ENCODE peak calls at places on chromosomes 4 and X, in ten cellular contexts. One of them, this sample, is unnamed.

GRCh38 chrX:29699214-29699613 is 516.1 kb upstream of the MAGEB2 start:
- DNase-seq in thoracic aorta: no peak
- DNase-seq in PC-3: peak; percentile 17
- DNase-seq in BE2C: no peak
- DNase-seq in fibroblast of lung: peak; percentile 18
- DNase-seq in hepatocyte: no peak
- DNase-seq in body of pancreas: no peak
- DNase-seq in kidney: no peak
- DNase-seq in lower leg skin: no peak
- DNase-seq in heart left ventricle: no peak
- DNase-seq in this sample: no peak

GRCh38 chr4:145480257-145480656 is 1.4 kb upstream of the SMAD1 start:
- DNase-seq in thoracic aorta: no peak
- DNase-seq in PC-3: peak; percentile 27
- DNase-seq in BE2C: no peak
- DNase-seq in fibroblast of lung: no peak
- DNase-seq in hepatocyte: no peak
- DNase-seq in body of pancreas: no peak
- DNase-seq in kidney: no peak
- DNase-seq in lower leg skin: no peak
- DNase-seq in heart left ventricle: no peak
- DNase-seq in this sample: no peak

GRCh38 chr4:85491527-85491926 is 16.6 kb downstream of the ARHGAP24 start:
- DNase-seq in thoracic aorta: no peak
- DNase-seq in PC-3: no peak
- DNase-seq in BE2C: peak; percentile 77
- DNase-seq in fibroblast of lung: no peak
- DNase-seq in hepatocyte: no peak
- DNase-seq in body of pancreas: no peak
- DNase-seq in kidney: no peak
- DNase-seq in lower leg skin: no peak
- DNase-seq in heart left ventricle: no peak
- DNase-seq in this sample: no peak

GRCh38 chr4:165016971-165017370 is 14.8 kb upstream of the TRIM60 start:
- DNase-seq in thoracic aorta: no peak
- DNase-seq in PC-3: peak; percentile 23
- DNase-seq in BE2C: peak; percentile 21
- DNase-seq in fibroblast of lung: no peak
- DNase-seq in hepatocyte: no peak
- DNase-seq in body of pancreas: no peak
- DNase-seq in kidney: no peak
- DNase-seq in lower leg skin: no peak
- DNase-seq in heart left ventricle: no peak
- DNase-seq in this sample: no peak

GRCh38 chr4:156971168-156971601 is 414 bp downstream of the PDGFC start:
- DNase-seq in thoracic aorta: no peak
- DNase-seq in PC-3: no peak
- DNase-seq in BE2C: peak; percentile 6
- DNase-seq in fibroblast of lung: no peak
- DNase-seq in hepatocyte: no peak
- DNase-seq in body of pancreas: peak; percentile 39
- DNase-seq in kidney: peak; percentile 73
- DNase-seq in lower leg skin: no peak
- DNase-seq in heart left ventricle: no peak
- DNase-seq in this sample: no peak

GRCh38 chrX:56727531-56727930 is 1.5 kb upstream of the NBDY start:
- DNase-seq in thoracic aorta: no peak
- DNase-seq in PC-3: no peak
- DNase-seq in BE2C: no peak
- DNase-seq in fibroblast of lung: no peak
- DNase-seq in hepatocyte: no peak
- DNase-seq in body of pancreas: no peak
- DNase-seq in kidney: no peak
- DNase-seq in lower leg skin: no peak
- DNase-seq in heart left ventricle: no peak
- DNase-seq in this sample: no peak

GRCh38 chr4:189547537-189547936 is 393.1 kb upstream of the FRG1 start:
- DNase-seq in thoracic aorta: no peak
- DNase-seq in PC-3: peak; percentile 1
- DNase-seq in BE2C: no peak
- DNase-seq in fibroblast of lung: no peak
- DNase-seq in hepatocyte: no peak
- DNase-seq in body of pancreas: no peak
- DNase-seq in kidney: no peak
- DNase-seq in lower leg skin: no peak
- DNase-seq in heart left ventricle: no peak
- DNase-seq in this sample: no peak

GRCh38 chr4:82718067-82718935 is 80.3 kb downstream of the SCD5 start:
- DNase-seq in thoracic aorta: no peak
- DNase-seq in PC-3: no peak
- DNase-seq in BE2C: no peak
- DNase-seq in fibroblast of lung: no peak
- DNase-seq in hepatocyte: no peak
- DNase-seq in body of pancreas: peak; percentile 49
- DNase-seq in kidney: no peak
- DNase-seq in lower leg skin: peak; percentile 53
- DNase-seq in heart left ventricle: no peak
- DNase-seq in this sample: no peak

GRCh38 chrX:153700967-153701366 is 13.2 kb downstream of the SLC6A8 start:
- DNase-seq in thoracic aorta: no peak
- DNase-seq in PC-3: no peak
- DNase-seq in BE2C: no peak
- DNase-seq in fibroblast of lung: no peak
- DNase-seq in hepatocyte: no peak
- DNase-seq in body of pancreas: no peak
- DNase-seq in kidney: peak; percentile 66
- DNase-seq in lower leg skin: no peak
- DNase-seq in heart left ventricle: peak; percentile 32
- DNase-seq in this sample: no peak

GRCh38 chr4:6956087-6956433 is 46.4 kb downstream of the TBC1D14 start:
- DNase-seq in thoracic aorta: no peak
- DNase-seq in PC-3: no peak
- DNase-seq in BE2C: no peak
- DNase-seq in fibroblast of lung: no peak
- DNase-seq in hepatocyte: no peak
- DNase-seq in body of pancreas: no peak
- DNase-seq in kidney: peak; percentile 43
- DNase-seq in lower leg skin: no peak
- DNase-seq in heart left ventricle: no peak
- DNase-seq in this sample: no peak

GRCh38 chr4:3215733-3216132 is 33.2 kb upstream of the MSANTD1 start:
- DNase-seq in thoracic aorta: no peak
- DNase-seq in PC-3: no peak
- DNase-seq in BE2C: no peak
- DNase-seq in fibroblast of lung: no peak
- DNase-seq in hepatocyte: no peak
- DNase-seq in body of pancreas: no peak
- DNase-seq in kidney: no peak
- DNase-seq in lower leg skin: no peak
- DNase-seq in heart left ventricle: no peak
- DNase-seq in this sample: no peak

GRCh38 chrX:49053223-49054072 is 5.4 kb upstream of the CCDC120 start:
- DNase-seq in thoracic aorta: no peak
- DNase-seq in PC-3: peak; percentile 58
- DNase-seq in BE2C: peak; percentile 82
- DNase-seq in fibroblast of lung: peak; percentile 50
- DNase-seq in hepatocyte: peak; percentile 86
- DNase-seq in body of pancreas: peak; percentile 65
- DNase-seq in kidney: peak; percentile 85
- DNase-seq in lower leg skin: no peak
- DNase-seq in heart left ventricle: peak; percentile 74
- DNase-seq in this sample: no peak

GRCh38 chr4:110619401-110620247 is 3.3 kb downstream of the PITX2 start:
- DNase-seq in thoracic aorta: no peak
- DNase-seq in PC-3: no peak
- DNase-seq in BE2C: no peak
- DNase-seq in fibroblast of lung: no peak
- DNase-seq in hepatocyte: no peak
- DNase-seq in body of pancreas: no peak
- DNase-seq in kidney: peak; percentile 61
- DNase-seq in lower leg skin: no peak
- DNase-seq in heart left ventricle: no peak
- DNase-seq in this sample: no peak

GRCh38 chr4:70801265-70801809 is 38.4 kb downstream of the GRSF1 start:
- DNase-seq in thoracic aorta: no peak
- DNase-seq in PC-3: no peak
- DNase-seq in BE2C: no peak
- DNase-seq in fibroblast of lung: no peak
- DNase-seq in hepatocyte: no peak
- DNase-seq in body of pancreas: no peak
- DNase-seq in kidney: no peak
- DNase-seq in lower leg skin: no peak
- DNase-seq in heart left ventricle: no peak
- DNase-seq in this sample: no peak

GRCh38 chr4:148487181-148487580 is 45.0 kb upstream of the NR3C2 start:
- DNase-seq in thoracic aorta: no peak
- DNase-seq in PC-3: no peak
- DNase-seq in BE2C: no peak
- DNase-seq in fibroblast of lung: no peak
- DNase-seq in hepatocyte: no peak
- DNase-seq in body of pancreas: no peak
- DNase-seq in kidney: no peak
- DNase-seq in lower leg skin: no peak
- DNase-seq in heart left ventricle: no peak
- DNase-seq in this sample: no peak

GRCh38 chr4:101791189-101791572 is 651 bp downstream of the BANK1 start:
- DNase-seq in thoracic aorta: no peak
- DNase-seq in PC-3: peak; percentile 45
- DNase-seq in BE2C: no peak
- DNase-seq in fibroblast of lung: no peak
- DNase-seq in hepatocyte: no peak
- DNase-seq in body of pancreas: peak; percentile 7
- DNase-seq in kidney: no peak
- DNase-seq in lower leg skin: no peak
- DNase-seq in heart left ventricle: no peak
- DNase-seq in this sample: no peak
- H3K4me3 ChIP-seq in thoracic aorta: peak overlapping the region; percentile 71
- H3K4me3 ChIP-seq in PC-3: peak overlapping the region; percentile 74
- H3K4me3 ChIP-seq in BE2C: no peak overlapping the region
- H3K4me3 ChIP-seq in fibroblast of lung: peak overlapping the region; percentile 35
- H3K4me3 ChIP-seq in hepatocyte: peak overlapping the region; percentile 46
- H3K4me3 ChIP-seq in body of pancreas: no peak overlapping the region
- H3K4me3 ChIP-seq in kidney: peak overlapping the region; percentile 63
- H3K4me3 ChIP-seq in lower leg skin: no peak overlapping the region
- H3K4me3 ChIP-seq in heart left ventricle: peak overlapping the region; percentile 35
- H3K4me3 ChIP-seq in this sample: peak overlapping the region; percentile 48

GRCh38 chrX:54482839-54483593 is 13.0 kb downstream of the FGD1 start:
- DNase-seq in thoracic aorta: no peak
- DNase-seq in PC-3: no peak
- DNase-seq in BE2C: peak; percentile 12
- DNase-seq in fibroblast of lung: no peak
- DNase-seq in hepatocyte: peak; percentile 23
- DNase-seq in body of pancreas: no peak
- DNase-seq in kidney: peak; percentile 53
- DNase-seq in lower leg skin: no peak
- DNase-seq in heart left ventricle: no peak
- DNase-seq in this sample: peak; percentile 63
- TF ChIP-seq CTCF in thoracic aorta: no peak
- TF ChIP-seq CTCF in PC-3: no peak
- TF ChIP-seq CTCF in BE2C: no peak
- TF ChIP-seq CTCF in fibroblast of lung: no peak
- TF ChIP-seq CTCF in hepatocyte: no peak
- TF ChIP-seq CTCF in body of pancreas: no peak
- TF ChIP-seq CTCF in kidney: no peak
- TF ChIP-seq CTCF in lower leg skin: no peak
- TF ChIP-seq CTCF in heart left ventricle: no peak
- TF ChIP-seq CTCF in this sample: no peak

DNA sequence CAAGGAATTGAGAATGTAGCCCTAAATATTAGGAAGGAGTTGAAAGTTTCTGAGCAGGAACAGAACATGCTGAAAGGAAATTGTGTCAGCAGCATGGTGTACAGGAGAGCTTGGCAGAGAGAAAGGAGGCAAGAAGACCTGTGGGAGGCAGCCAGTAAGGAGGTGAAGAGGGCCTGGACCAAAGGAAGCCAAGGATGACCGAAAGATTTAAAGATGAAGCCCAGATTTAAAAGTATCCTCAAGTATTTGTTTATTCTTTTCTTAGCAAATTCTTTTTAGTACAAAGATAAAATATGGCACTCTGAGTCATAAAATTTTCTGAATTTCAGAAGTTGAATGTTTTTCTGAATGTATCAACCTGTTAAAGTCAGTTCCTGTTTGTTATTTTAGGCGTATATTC is 3.5 kb downstream of the PKD2 start:
- DNase-seq in thoracic aorta: no peak
- DNase-seq in PC-3: no peak
- DNase-seq in BE2C: no peak
- DNase-seq in fibroblast of lung: peak; percentile 20
- DNase-seq in hepatocyte: no peak
- DNase-seq in body of pancreas: no peak
- DNase-seq in kidney: no peak
- DNase-seq in lower leg skin: no peak
- DNase-seq in heart left ventricle: no peak
- DNase-seq in this sample: no peak
- H3K4me3 ChIP-seq in thoracic aorta: peak overlapping the region; percentile 89
- H3K4me3 ChIP-seq in PC-3: peak overlapping the region; percentile 92
- H3K4me3 ChIP-seq in BE2C: no peak overlapping the region
- H3K4me3 ChIP-seq in fibroblast of lung: peak overlapping the region; percentile 85
- H3K4me3 ChIP-seq in hepatocyte: no peak overlapping the region
- H3K4me3 ChIP-seq in body of pancreas: no peak overlapping the region
- H3K4me3 ChIP-seq in kidney: peak overlapping the region; percentile 6
- H3K4me3 ChIP-seq in lower leg skin: no peak overlapping the region
- H3K4me3 ChIP-seq in heart left ventricle: no peak overlapping the region
- H3K4me3 ChIP-seq in this sample: peak overlapping the region; percentile 72

DNA sequence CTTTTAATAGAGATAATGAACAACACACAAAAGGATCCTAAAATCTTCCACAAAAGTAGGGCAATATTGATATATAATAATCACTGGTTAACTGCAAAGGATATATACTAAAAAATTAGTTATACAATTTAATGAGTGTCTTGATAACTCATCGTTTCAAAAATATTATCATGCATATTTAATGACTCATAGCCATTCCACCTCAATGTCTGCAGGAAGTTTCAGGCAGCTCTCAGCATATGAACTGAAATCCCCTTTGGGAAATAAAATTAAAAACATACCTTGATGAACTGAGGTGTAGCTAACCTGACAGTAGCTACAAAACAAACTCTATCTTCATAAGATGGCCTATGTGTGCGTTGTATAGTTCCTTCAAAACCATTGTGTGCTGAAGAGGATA is 62.9 kb downstream of the TMEM165 start:
- DNase-seq in thoracic aorta: no peak
- DNase-seq in PC-3: peak; percentile 63
- DNase-seq in BE2C: no peak
- DNase-seq in fibroblast of lung: no peak
- DNase-seq in hepatocyte: no peak
- DNase-seq in body of pancreas: no peak
- DNase-seq in kidney: no peak
- DNase-seq in lower leg skin: no peak
- DNase-seq in heart left ventricle: no peak
- DNase-seq in this sample: no peak
- TF ChIP-seq CTCF in thoracic aorta: no peak
- TF ChIP-seq CTCF in PC-3: no peak
- TF ChIP-seq CTCF in BE2C: no peak
- TF ChIP-seq CTCF in fibroblast of lung: no peak
- TF ChIP-seq CTCF in hepatocyte: no peak
- TF ChIP-seq CTCF in body of pancreas: no peak
- TF ChIP-seq CTCF in kidney: no peak
- TF ChIP-seq CTCF in lower leg skin: no peak
- TF ChIP-seq CTCF in heart left ventricle: no peak
- TF ChIP-seq CTCF in this sample: no peak

This sample was measured in foreskin fibroblast.